ENCODE peak calls at places on chromosome 17, in six cellular contexts. S is tibial nerve, W is AG04450, Z is ovary, N is endothelial cell of umbilical vein, I is colonic mucosa. D is an unnamed sample.

GRCh38 chr17:29578626-29579485 is 10.4 kb downstream of the TP53I13 start:
- DNase-seq in S (no peak), W (no peak), Z (peak; percentile 26), N (no peak), I (no peak), D (no peak)

GRCh38 chr17:58487589-58488427 is at the start of gene HSF5:
- DNase-seq in S (no peak), W (no peak), Z (peak; percentile 47), N (peak; percentile 19), I (no peak), D (no peak)

GRCh38 chr17:81399481-81400153 is 4.4 kb downstream of the BAHCC1 start:
- DNase-seq in S (no peak), W (no peak), Z (no peak), N (no peak), I (no peak), D (peak; percentile 59)

GRCh38 chr17:4008082-4008435 is 43.8 kb upstream of the ATP2A3 start:
- DNase-seq in S (no peak), W (no peak), Z (no peak), N (no peak), I (no peak), D (no peak)

GRCh38 chr17:80502578-80502877 is 26.1 kb upstream of the NPTX1 start:
- DNase-seq in S (no peak), W (no peak), Z (no peak), N (no peak), I (no peak), D (no peak)

GRCh38 chr17:15092762-15093161 is 172.4 kb downstream of the PMP22 start:
- DNase-seq in S (no peak), W (no peak), Z (no peak), N (no peak), I (no peak), D (no peak)

GRCh38 chr17:37088459-37088858 is 139.7 kb downstream of the AATF start:
- DNase-seq in S (no peak), W (no peak), Z (no peak), N (no peak), I (no peak), D (no peak)

GRCh38 chr17:10792156-10792555 is 11.7 kb downstream of the TMEM238L start:
- DNase-seq in S (no peak), W (no peak), Z (no peak), N (no peak), I (no peak), D (no peak)

GRCh38 chr17:78719630-78720298 is 62.3 kb downstream of the CYTH1 start:
- DNase-seq in S (no peak), W (no peak), Z (no peak), N (no peak), I (no peak), D (no peak)

GRCh38 chr17:21213491-21214014 is 408 bp downstream of the TMEM11 start:
- DNase-seq in S (no peak), W (no peak), Z (no peak), N (no peak), I (no peak), D (no peak)

GRCh38 chr17:77602062-77602746 is 356.3 kb upstream of the TNRC6C start:
- DNase-seq in S (peak; percentile 63), W (no peak), Z (peak; percentile 51), N (no peak), I (no peak), D (peak; percentile 27)

GRCh38 chr17:19753661-19754463 is 5.8 kb upstream of the ALDH3A1 start:
- DNase-seq in S (no peak), W (no peak), Z (peak; percentile 21), N (no peak), I (peak; percentile 63), D (no peak)

GRCh38 chr17:52537368-52537767 is 378.9 kb upstream of the CA10 start:
- DNase-seq in S (no peak), W (no peak), Z (no peak), N (no peak), I (no peak), D (no peak)

GRCh38 chr17:72336026-72336803 is 215.4 kb downstream of the SOX9 start:
- DNase-seq in S (no peak), W (no peak), Z (no peak), N (no peak), I (no peak), D (peak; percentile 46)

GRCh38 chr17:63974594-63975192 is 2.0 kb upstream of the SCN4A start:
- DNase-seq in S (no peak), W (no peak), Z (no peak), N (peak; percentile 51), I (no peak), D (peak; percentile 43)

GRCh38 chr17:31499771-31500554 is 108.5 kb downstream of the RAB11FIP4 start:
- DNase-seq in S (no peak), W (no peak), Z (peak; percentile 61), N (no peak), I (no peak), D (no peak)

GRCh38 chr17:38507921-38508569 is 79.8 kb downstream of the ARHGAP23 start:
- DNase-seq in S (no peak), W (no peak), Z (no peak), N (no peak), I (no peak), D (no peak)

GRCh38 chr17:65588194-65588808 is 26.9 kb upstream of the AXIN2 start:
- DNase-seq in S (no peak), W (no peak), Z (no peak), N (no peak), I (peak; percentile 86), D (no peak)

GRCh38 chr17:62968445-62968923 is 2.4 kb downstream of the TANC2 start:
- DNase-seq in S (no peak), W (peak; percentile 78), Z (no peak), N (peak; percentile 90), I (peak; percentile 59), D (peak; percentile 91)

GRCh38 chr17:6421700-6422604 is 13.0 kb downstream of the AIPL1 start:
- DNase-seq in S (peak; percentile 50), W (peak; percentile 32), Z (peak; percentile 81), N (peak; percentile 51), I (peak; percentile 80), D (peak; percentile 74)

GRCh38 chr17:55086635-55087058 is 118.1 kb downstream of the STXBP4 start:
- DNase-seq in S (no peak), W (peak; percentile 58), Z (no peak), N (peak; percentile 91), I (no peak), D (peak; percentile 69)

GRCh38 chr17:44970136-44970737 is 2.1 kb upstream of the C1QL1 start:
- DNase-seq in S (no peak), W (no peak), Z (peak; percentile 74), N (no peak), I (no peak), D (peak; percentile 46)

GRCh38 chr17:46123607-46124006 is 69.6 kb downstream of the KANSL1 start:
- DNase-seq in S (no peak), W (no peak), Z (no peak), N (no peak), I (no peak), D (no peak)

GRCh38 chr17:68145088-68145487 is 102.8 kb upstream of the AMZ2 start:
- DNase-seq in S (no peak), W (no peak), Z (no peak), N (no peak), I (no peak), D (no peak)

GRCh38 chr17:39787038-39787437 is 49.3 kb downstream of the GRB7 start:
- DNase-seq in S (no peak), W (no peak), Z (no peak), N (no peak), I (no peak), D (no peak)

GRCh38 chr17:39782481-39782880 is 44.7 kb downstream of the GRB7 start:
- DNase-seq in S (no peak), W (no peak), Z (no peak), N (peak; percentile 3), I (no peak), D (peak; percentile 28)

GRCh38 chr17:39781028-39781800 is 43.5 kb downstream of the GRB7 start:
- DNase-seq in S (no peak), W (no peak), Z (no peak), N (peak; percentile 21), I (no peak), D (no peak)

GRCh38 chr17:39781814-39782213 is 44.1 kb downstream of the GRB7 start:
- DNase-seq in S (no peak), W (no peak), Z (no peak), N (no peak), I (no peak), D (no peak)

GRCh38 chr17:39782980-39783379 is 45.2 kb downstream of the GRB7 start:
- DNase-seq in S (no peak), W (no peak), Z (no peak), N (no peak), I (no peak), D (no peak)
- H3K27ac ChIP-seq in S (no peak overlapping the region), W (no peak overlapping the region), Z (no peak overlapping the region), N (no peak overlapping the region), I (no peak overlapping the region), D (no peak overlapping the region)

GRCh38 chr17:48569676-48570324 is 8.3 kb downstream of the HOXB4 start:
- DNase-seq in S (no peak), W (no peak), Z (no peak), N (peak; percentile 60), I (no peak), D (peak; percentile 76)
- H3K27ac ChIP-seq in S (peak overlapping the region; percentile 84), W (peak overlapping the region; percentile 94), Z (no peak overlapping the region), N (peak overlapping the region; percentile 68), I (peak overlapping the region; percentile 70), D (peak overlapping the region; percentile 27)

GRCh38 chr17:9571201-9571600 is 4.4 kb downstream of the STX8 start:
- DNase-seq in S (no peak), W (no peak), Z (no peak), N (no peak), I (no peak), D (no peak)

GRCh38 chr17:9577402-9577709 is 914 bp downstream of the CFAP52 start:
- DNase-seq in S (no peak), W (no peak), Z (no peak), N (no peak), I (no peak), D (no peak)

GRCh38 chr17:9575381-9576072 is at the start of gene STX8:
- DNase-seq in S (peak; percentile 84), W (peak; percentile 75), Z (peak; percentile 94), N (peak; percentile 90), I (peak; percentile 96), D (peak; percentile 93)

DNA sequence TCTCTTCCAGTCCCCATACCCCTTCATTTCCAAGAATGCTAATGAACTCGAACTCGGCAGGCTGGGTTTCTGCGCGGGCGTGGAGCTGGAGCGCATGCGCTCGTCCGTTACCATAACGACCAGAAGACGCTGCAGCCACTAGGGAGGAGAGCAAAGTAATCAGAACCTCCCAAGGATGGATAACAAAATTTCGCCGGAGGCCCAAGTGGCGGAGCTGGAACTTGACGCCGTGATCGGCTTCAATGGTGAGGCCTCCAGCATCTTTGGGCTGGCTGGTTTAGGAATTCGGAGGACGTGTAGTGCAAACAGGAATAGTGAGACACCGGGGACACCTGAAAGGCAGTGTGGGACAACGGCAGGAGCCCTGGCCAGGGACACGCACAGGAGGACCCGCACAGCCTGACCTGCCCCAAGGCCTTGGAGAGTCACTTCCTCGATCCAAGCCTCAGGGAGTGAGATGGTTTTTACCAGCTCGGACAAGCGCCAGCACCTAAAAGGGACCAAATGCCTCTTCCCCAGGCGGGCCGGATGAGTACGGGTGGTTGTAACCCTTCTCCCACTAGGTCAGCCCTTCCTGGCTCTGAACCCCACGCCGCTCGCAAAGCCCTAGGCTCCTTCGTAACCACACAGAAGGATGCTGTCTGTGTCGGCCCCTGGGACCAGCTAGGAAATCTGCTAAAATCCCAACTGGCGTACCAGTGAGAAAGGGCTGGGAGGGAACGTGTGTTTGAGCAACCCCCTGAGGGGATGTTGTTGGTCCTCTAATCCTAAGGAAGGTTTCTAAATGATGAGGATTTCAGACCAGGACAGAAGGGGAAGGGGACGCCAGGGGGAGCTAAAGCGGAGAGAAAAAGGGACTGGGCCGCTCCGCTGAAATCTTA is at the start of gene CFAP52:
- DNase-seq in S (peak; percentile 64), W (peak; percentile 50), Z (peak; percentile 86), N (peak; percentile 77), I (peak; percentile 82), D (peak; percentile 85)
- H3K27ac ChIP-seq in S (peak within 1 kb of the TSS; percentile 78), W (peak within 1 kb of the TSS; percentile 39), Z (no peak within 1 kb of the TSS), N (peak within 1 kb of the TSS; percentile 8), I (peak within 1 kb of the TSS; percentile 22), D (peak within 1 kb of the TSS; percentile 67)

GRCh38 chr17:49764559-49765180 is 739 bp upstream of the FAM117A start:
- DNase-seq in S (no peak), W (no peak), Z (no peak), N (no peak), I (no peak), D (peak; percentile 8)
- H3K27ac ChIP-seq in S (peak overlapping the region; percentile 26), W (no peak overlapping the region), Z (peak overlapping the region; percentile 18), N (no peak overlapping the region), I (no peak overlapping the region), D (no peak overlapping the region)

D was measured in mesenchymal stem cell.